ENCODE peak calls at places on chromosome 9, in six cellular contexts. One of them, this sample, is unnamed.

GRCh38 chr9:27408523-27408922 is 111.6 kb upstream of the EQTN start:
- DNase-seq in H1: no peak
- DNase-seq in K562: no peak
- DNase-seq in HepG2: no peak
- DNase-seq in HCT116: no peak
- DNase-seq in GM12878: no peak
- DNase-seq in this sample: no peak

GRCh38 chr9:6581266-6581665 is 64.3 kb downstream of the GLDC start:
- DNase-seq in H1: no peak
- DNase-seq in K562: no peak
- DNase-seq in HepG2: no peak
- DNase-seq in HCT116: no peak
- DNase-seq in GM12878: no peak
- DNase-seq in this sample: no peak

GRCh38 chr9:127567119-127567897 is 44.8 kb upstream of the STXBP1 start:
- DNase-seq in H1: no peak
- DNase-seq in K562: peak
- DNase-seq in HepG2: no peak
- DNase-seq in HCT116: no peak
- DNase-seq in GM12878: no peak
- DNase-seq in this sample: no peak

GRCh38 chr9:4328723-4329122 is 28.9 kb upstream of the GLIS3 start:
- DNase-seq in H1: no peak
- DNase-seq in K562: no peak
- DNase-seq in HepG2: no peak
- DNase-seq in HCT116: no peak
- DNase-seq in GM12878: no peak
- DNase-seq in this sample: no peak

GRCh38 chr9:112547712-112548440 is 61.2 kb downstream of the KIAA1958 start:
- DNase-seq in H1: no peak
- DNase-seq in K562: no peak
- DNase-seq in HepG2: no peak
- DNase-seq in HCT116: no peak
- DNase-seq in GM12878: no peak
- DNase-seq in this sample: peak

GRCh38 chr9:32350682-32351081 is 33.8 kb upstream of the ACO1 start:
- DNase-seq in H1: no peak
- DNase-seq in K562: no peak
- DNase-seq in HepG2: peak
- DNase-seq in HCT116: peak
- DNase-seq in GM12878: no peak
- DNase-seq in this sample: no peak

GRCh38 chr9:130741831-130742449 is 48.4 kb downstream of the EXOSC2 start:
- DNase-seq in H1: no peak
- DNase-seq in K562: peak
- DNase-seq in HepG2: no peak
- DNase-seq in HCT116: no peak
- DNase-seq in GM12878: no peak
- DNase-seq in this sample: no peak

GRCh38 chr9:72983512-72984021 is 30.7 kb upstream of the ALDH1A1 start:
- DNase-seq in H1: no peak
- DNase-seq in K562: no peak
- DNase-seq in HepG2: peak
- DNase-seq in HCT116: no peak
- DNase-seq in GM12878: no peak
- DNase-seq in this sample: no peak

GRCh38 chr9:83066771-83067170 is 3.8 kb upstream of the RASEF start:
- DNase-seq in H1: no peak
- DNase-seq in K562: no peak
- DNase-seq in HepG2: no peak
- DNase-seq in HCT116: no peak
- DNase-seq in GM12878: no peak
- DNase-seq in this sample: no peak

GRCh38 chr9:107059215-107059614 is 196.2 kb downstream of the ZNF462 start:
- DNase-seq in H1: no peak
- DNase-seq in K562: no peak
- DNase-seq in HepG2: no peak
- DNase-seq in HCT116: no peak
- DNase-seq in GM12878: no peak
- DNase-seq in this sample: no peak

GRCh38 chr9:97629136-97629535 is 4.0 kb downstream of the TSTD2 start:
- DNase-seq in H1: no peak
- DNase-seq in K562: no peak
- DNase-seq in HepG2: no peak
- DNase-seq in HCT116: no peak
- DNase-seq in GM12878: no peak
- DNase-seq in this sample: no peak

GRCh38 chr9:131276107-131276888 is at the start of gene FAM78A:
- DNase-seq in H1: no peak
- DNase-seq in K562: peak
- DNase-seq in HepG2: no peak
- DNase-seq in HCT116: no peak
- DNase-seq in GM12878: no peak
- DNase-seq in this sample: no peak

GRCh38 chr9:137547687-137548543 is 2.3 kb downstream of the PNPLA7 start:
- DNase-seq in H1: no peak
- DNase-seq in K562: no peak
- DNase-seq in HepG2: no peak
- DNase-seq in HCT116: no peak
- DNase-seq in GM12878: no peak
- DNase-seq in this sample: no peak

GRCh38 chr9:77943053-77943452 is 88.6 kb downstream of the GNAQ start:
- DNase-seq in H1: no peak
- DNase-seq in K562: no peak
- DNase-seq in HepG2: no peak
- DNase-seq in HCT116: no peak
- DNase-seq in GM12878: no peak
- DNase-seq in this sample: no peak

GRCh38 chr9:32581512-32582143 is 8.7 kb upstream of the NDUFB6 start:
- DNase-seq in H1: peak
- DNase-seq in K562: peak
- DNase-seq in HepG2: peak
- DNase-seq in HCT116: peak
- DNase-seq in GM12878: no peak
- DNase-seq in this sample: peak

GRCh38 chr9:6938447-6938846 is 180.7 kb downstream of the KDM4C start:
- DNase-seq in H1: no peak
- DNase-seq in K562: no peak
- DNase-seq in HepG2: peak
- DNase-seq in HCT116: no peak
- DNase-seq in GM12878: no peak
- DNase-seq in this sample: no peak

GRCh38 chr9:12289711-12290110 is 403.5 kb upstream of the TYRP1 start:
- DNase-seq in H1: no peak
- DNase-seq in K562: no peak
- DNase-seq in HepG2: no peak
- DNase-seq in HCT116: no peak
- DNase-seq in GM12878: no peak
- DNase-seq in this sample: no peak

GRCh38 chr9:115135786-115136185 is 17.8 kb upstream of the TNC start:
- DNase-seq in H1: no peak
- DNase-seq in K562: no peak
- DNase-seq in HepG2: no peak
- DNase-seq in HCT116: no peak
- DNase-seq in GM12878: no peak
- DNase-seq in this sample: no peak

GRCh38 chr9:85666086-85666485 is 75.7 kb downstream of the AGTPBP1 start:
- DNase-seq in H1: no peak
- DNase-seq in K562: no peak
- DNase-seq in HepG2: no peak
- DNase-seq in HCT116: no peak
- DNase-seq in GM12878: no peak
- DNase-seq in this sample: no peak

GRCh38 chr9:4303002-4303401 is 3.1 kb upstream of the GLIS3 start:
- DNase-seq in H1: no peak
- DNase-seq in K562: no peak
- DNase-seq in HepG2: no peak
- DNase-seq in HCT116: no peak
- DNase-seq in GM12878: no peak
- DNase-seq in this sample: no peak

GRCh38 chr9:36731068-36731467 is 158.4 kb downstream of the MELK start:
- DNase-seq in H1: no peak
- DNase-seq in K562: no peak
- DNase-seq in HepG2: no peak
- DNase-seq in HCT116: no peak
- DNase-seq in GM12878: no peak
- DNase-seq in this sample: no peak

GRCh38 chr9:94913550-94913949 is 187.1 kb downstream of the AOPEP start:
- DNase-seq in H1: no peak
- DNase-seq in K562: no peak
- DNase-seq in HepG2: peak
- DNase-seq in HCT116: no peak
- DNase-seq in GM12878: no peak
- DNase-seq in this sample: no peak

GRCh38 chr9:2016411-2017208 is 1.5 kb downstream of the SMARCA2 start:
- DNase-seq in H1: peak
- DNase-seq in K562: peak
- DNase-seq in HepG2: peak
- DNase-seq in HCT116: no peak
- DNase-seq in GM12878: no peak
- DNase-seq in this sample: no peak

GRCh38 chr9:27771803-27772545 is 198.7 kb upstream of the C9orf72 start:
- DNase-seq in H1: no peak
- DNase-seq in K562: no peak
- DNase-seq in HepG2: no peak
- DNase-seq in HCT116: no peak
- DNase-seq in GM12878: no peak
- DNase-seq in this sample: peak

GRCh38 chr9:95413793-95414192 is 96.3 kb upstream of the FANCC start:
- DNase-seq in H1: no peak
- DNase-seq in K562: no peak
- DNase-seq in HepG2: no peak
- DNase-seq in HCT116: no peak
- DNase-seq in GM12878: no peak
- DNase-seq in this sample: no peak

GRCh38 chr9:109802491-109802890 is 22.5 kb downstream of the PALM2AKAP2 start:
- DNase-seq in H1: no peak
- DNase-seq in K562: no peak
- DNase-seq in HepG2: no peak
- DNase-seq in HCT116: no peak
- DNase-seq in GM12878: no peak
- DNase-seq in this sample: no peak

GRCh38 chr9:99181206-99181605 is 40.5 kb downstream of the ALG2 start:
- DNase-seq in H1: no peak
- DNase-seq in K562: no peak
- DNase-seq in HepG2: no peak
- DNase-seq in HCT116: no peak
- DNase-seq in GM12878: no peak
- DNase-seq in this sample: no peak

GRCh38 chr9:85420750-85421149 is 321.0 kb downstream of the AGTPBP1 start:
- DNase-seq in H1: no peak
- DNase-seq in K562: no peak
- DNase-seq in HepG2: no peak
- DNase-seq in HCT116: no peak
- DNase-seq in GM12878: no peak
- DNase-seq in this sample: peak

DNA sequence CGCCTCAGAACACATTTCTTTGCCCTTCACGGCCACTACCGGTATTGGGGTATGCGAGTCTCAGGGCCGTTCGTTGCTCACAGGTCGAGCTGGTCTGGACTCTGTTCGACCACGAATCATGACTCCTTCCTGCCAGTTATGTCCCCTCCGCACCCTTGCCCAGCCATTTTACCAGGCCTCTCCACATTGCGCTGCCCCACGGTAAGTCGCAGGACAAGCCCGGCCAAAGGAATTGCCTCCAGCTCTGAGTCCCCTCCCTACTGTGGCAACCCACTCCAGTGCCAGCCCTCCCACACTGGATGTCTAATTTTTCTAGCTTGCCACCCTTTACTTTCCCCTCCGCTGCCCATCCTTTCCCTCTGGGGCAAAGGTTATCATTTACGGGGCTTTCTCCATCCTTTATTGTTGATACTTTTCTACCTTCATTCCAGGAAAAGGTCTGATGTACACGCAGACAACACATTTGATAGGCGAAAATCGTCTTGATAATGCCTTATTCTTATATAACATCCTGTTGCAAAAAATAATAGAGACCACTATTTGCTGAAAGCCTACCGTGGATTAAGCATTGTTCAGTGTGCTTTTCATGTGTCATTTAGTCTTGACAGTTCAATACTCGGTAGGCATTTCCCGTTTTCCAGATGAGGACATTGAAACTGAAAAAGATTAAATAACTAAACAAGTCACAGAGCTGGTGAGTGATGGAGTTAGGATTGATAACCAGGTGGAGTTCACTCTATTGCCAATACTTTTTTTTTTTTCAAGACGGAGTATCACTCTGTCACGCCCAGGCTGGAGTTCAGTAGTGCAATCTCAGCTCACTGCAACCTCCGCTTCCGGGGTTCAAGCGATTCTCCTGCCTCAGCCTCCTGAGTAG is 958 bp upstream of the HSPA5 start:
- DNase-seq in H1: no peak
- DNase-seq in K562: peak
- DNase-seq in HepG2: no peak
- DNase-seq in HCT116: no peak
- DNase-seq in GM12878: no peak
- DNase-seq in this sample: no peak
- TF ChIP-seq ZNF274 in H1: no peak
- TF ChIP-seq ZNF274 in K562: no peak
- TF ChIP-seq ZNF274 in HepG2: no peak
- TF ChIP-seq ZNF274 in HCT116: no peak
- TF ChIP-seq ZNF274 in GM12878: no peak
- TF ChIP-seq ZNF274 in this sample: no peak

GRCh38 chr9:76181020-76181641 is 213.1 kb downstream of the RFK start:
- DNase-seq in H1: no peak
- DNase-seq in K562: no peak
- DNase-seq in HepG2: no peak
- DNase-seq in HCT116: peak
- DNase-seq in GM12878: no peak
- DNase-seq in this sample: no peak
- TF ChIP-seq ZNF274 in H1: no peak
- TF ChIP-seq ZNF274 in K562: no peak
- TF ChIP-seq ZNF274 in HepG2: no peak
- TF ChIP-seq ZNF274 in HCT116: no peak
- TF ChIP-seq ZNF274 in GM12878: no peak
- TF ChIP-seq ZNF274 in this sample: no peak

DNA sequence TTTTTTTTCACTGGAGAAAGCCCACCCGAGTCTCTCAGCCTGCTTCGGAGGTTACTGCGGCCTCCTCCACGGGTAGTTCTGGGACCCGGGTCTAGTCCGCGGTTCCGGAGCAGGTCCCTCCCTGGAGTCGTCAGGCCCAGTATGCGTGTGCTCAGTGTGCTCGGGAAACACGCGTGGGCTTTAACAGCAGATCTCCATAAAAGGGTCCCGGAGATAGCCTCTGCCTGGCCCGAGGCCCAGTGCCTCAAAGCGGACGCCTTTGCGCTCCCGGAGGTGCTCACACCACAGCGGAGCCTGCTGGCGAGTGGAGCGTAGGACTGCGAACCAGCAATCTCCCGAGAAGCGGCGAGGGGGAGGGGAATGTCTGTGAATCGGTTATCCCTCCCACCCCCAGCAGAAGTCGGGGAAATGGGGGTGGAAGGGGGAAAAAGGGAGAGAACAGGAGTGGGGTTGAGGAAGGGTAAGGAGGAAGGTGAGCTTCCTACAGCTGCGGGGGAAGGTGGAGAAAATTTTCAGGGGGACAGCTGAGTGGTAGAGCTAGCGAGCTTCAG is 28.7 kb downstream of the CDKN2A start:
- DNase-seq in H1: peak
- DNase-seq in K562: no peak
- DNase-seq in HepG2: peak
- DNase-seq in HCT116: no peak
- DNase-seq in GM12878: no peak
- DNase-seq in this sample: no peak
- TF ChIP-seq ZNF274 in H1: no peak
- TF ChIP-seq ZNF274 in K562: no peak
- TF ChIP-seq ZNF274 in HepG2: no peak
- TF ChIP-seq ZNF274 in HCT116: no peak
- TF ChIP-seq ZNF274 in GM12878: no peak
- TF ChIP-seq ZNF274 in this sample: no peak

GRCh38 chr9:126055386-126055785 is 271.2 kb upstream of the MVB12B start:
- DNase-seq in H1: no peak
- DNase-seq in K562: no peak
- DNase-seq in HepG2: no peak
- DNase-seq in HCT116: no peak
- DNase-seq in GM12878: no peak
- DNase-seq in this sample: no peak
- TF ChIP-seq ZNF274 in H1: no peak
- TF ChIP-seq ZNF274 in K562: no peak
- TF ChIP-seq ZNF274 in HepG2: no peak
- TF ChIP-seq ZNF274 in HCT116: no peak
- TF ChIP-seq ZNF274 in GM12878: no peak
- TF ChIP-seq ZNF274 in this sample: no peak